ENCODE peak calls at places on chromosome 15, in ten cellular contexts. J is T-helper 17 cell; H is AG04450; Y is left cardiac atrium; N is RCC 7860; D is natural killer cell; P is T-helper 2 cell treated with Interferon-gamma antibody and Interleukin-4, amounts not matched to agents 5 μg/mL and 100 μg/mL, for 36 hours; S is retina; F is GDM1; V is NCI-H2081. G is an unnamed sample.

GRCh38 chr15:83292317-83292716 is 7.9 kb upstream of the BNC1 start:
- DNase-seq in J (no peak), H (no peak), N (peak), V (no peak), S (no peak), F (no peak), Y (no peak), D (no peak), P (no peak), G (no peak)

GRCh38 chr15:45157056-45157455 is 27.3 kb downstream of the DUOX1 start:
- DNase-seq in P (no peak), D (no peak), N (no peak), S (no peak), V (no peak), J (no peak), Y (no peak), F (no peak), H (peak), G (no peak)

GRCh38 chr15:91940466-91941381 is 87.2 kb downstream of the SLCO3A1 start:
- DNase-seq in F (no peak), Y (no peak), P (peak), D (no peak), N (no peak), V (peak), J (no peak), H (no peak), S (no peak), G (no peak)

GRCh38 chr15:41794081-41794480 is 19.8 kb downstream of the MAPKBP1 start:
- DNase-seq in S (no peak), N (no peak), J (no peak), V (no peak), D (no peak), H (no peak), P (no peak), F (no peak), Y (no peak), G (no peak)

GRCh38 chr15:85477061-85477460 is 96.7 kb downstream of the AKAP13 start:
- DNase-seq in N (no peak), V (no peak), J (no peak), S (no peak), P (no peak), D (no peak), Y (no peak), F (no peak), H (no peak), G (no peak)

GRCh38 chr15:27842526-27842925 is 256.6 kb downstream of the OCA2 start:
- DNase-seq in D (no peak), J (no peak), V (no peak), P (no peak), Y (no peak), F (no peak), H (no peak), S (no peak), N (peak), G (no peak)

GRCh38 chr15:40340038-40340739 is 550 bp downstream of the CCDC9B start:
- DNase-seq in Y (peak), V (peak), F (no peak), H (no peak), N (peak), S (no peak), D (no peak), P (no peak), J (no peak), G (no peak)

GRCh38 chr15:63440756-63441155 is 59.1 kb upstream of the CA12 start:
- DNase-seq in F (no peak), S (no peak), P (no peak), J (no peak), D (no peak), V (no peak), Y (no peak), N (no peak), H (no peak), G (no peak)

GRCh38 chr15:99504071-99504822 is 61.5 kb upstream of the MEF2A start:
- DNase-seq in F (peak), P (peak), Y (no peak), N (no peak), V (no peak), S (no peak), D (no peak), H (no peak), J (no peak), G (no peak)

GRCh38 chr15:32840481-32841245 is 122.9 kb downstream of the GREM1 start:
- DNase-seq in H (no peak), J (no peak), S (no peak), F (no peak), D (no peak), N (no peak), P (no peak), Y (no peak), V (no peak), G (no peak)

GRCh38 chr15:77502379-77503095 is 81.8 kb downstream of the HMG20A start:
- DNase-seq in V (no peak), D (no peak), H (no peak), P (no peak), N (no peak), S (no peak), F (no peak), Y (no peak), J (no peak), G (no peak)

GRCh38 chr15:77002436-77002835 is 7.5 kb downstream of the PSTPIP1 start:
- DNase-seq in F (no peak), N (no peak), Y (no peak), P (no peak), J (no peak), H (no peak), V (no peak), S (no peak), D (no peak), G (no peak)

GRCh38 chr15:94230886-94231727 is at the start of gene MCTP2:
- DNase-seq in Y (peak), P (peak), H (peak), V (peak), D (peak), N (peak), S (peak), J (peak), F (peak), G (no peak)

GRCh38 chr15:34651962-34652725 is 68.7 kb upstream of the GOLGA8B start:
- DNase-seq in H (no peak), D (no peak), V (no peak), F (no peak), N (no peak), J (no peak), P (no peak), S (no peak), Y (no peak), G (no peak)

GRCh38 chr15:69468241-69469121 is 15.9 kb downstream of the RPLP1 start:
- DNase-seq in F (peak), D (peak), P (peak), N (peak), Y (no peak), S (peak), J (peak), V (peak), H (peak), G (no peak)

GRCh38 chr15:64507293-64507802 is 47.0 kb downstream of the ZNF609 start:
- DNase-seq in V (no peak), D (no peak), H (peak), S (peak), F (peak), P (peak), Y (peak), N (peak), J (no peak), G (no peak)

GRCh38 chr15:51776952-51777574 is 25.7 kb downstream of the TMOD2 start:
- DNase-seq in F (peak), H (peak), V (peak), N (peak), Y (peak), D (peak), P (peak), J (peak), S (peak), G (no peak)

GRCh38 chr15:67433495-67434099 is 87.3 kb upstream of the C15orf61 start:
- DNase-seq in V (peak), Y (peak), J (no peak), S (peak), H (peak), F (peak), D (no peak), N (peak), P (no peak), G (no peak)

GRCh38 chr15:71055461-71055860 is 59.8 kb upstream of the THSD4 start:
- DNase-seq in J (no peak), D (no peak), H (no peak), F (no peak), P (no peak), Y (no peak), V (no peak), N (no peak), S (no peak), G (no peak)

GRCh38 chr15:83209333-83209732 is 1.7 kb upstream of the HDGFL3 start:
- DNase-seq in F (no peak), J (no peak), S (peak), D (no peak), P (no peak), V (no peak), Y (no peak), H (no peak), N (no peak), G (no peak)

GRCh38 chr15:49621327-49622210 is 721 bp downstream of the DTWD1 start:
- DNase-seq in P (no peak), F (no peak), N (no peak), D (no peak), J (no peak), H (no peak), S (no peak), Y (no peak), V (no peak), G (no peak)

GRCh38 chr15:27481768-27482167 is 510.8 kb downstream of the GABRG3 start:
- DNase-seq in V (no peak), Y (no peak), S (no peak), H (no peak), J (no peak), D (no peak), F (no peak), P (no peak), N (no peak), G (no peak)

GRCh38 chr15:67068724-67069400 is 3.5 kb downstream of the SMAD3 start:
- DNase-seq in D (no peak), H (no peak), Y (no peak), N (peak), J (no peak), V (no peak), F (no peak), P (no peak), S (no peak), G (no peak)

GRCh38 chr15:94230436-94230885 is 900 bp upstream of the MCTP2 start:
- DNase-seq in V (no peak), P (no peak), H (no peak), J (no peak), F (no peak), S (no peak), D (no peak), N (no peak), Y (no peak), G (no peak)

GRCh38 chr15:40776537-40777141 is 6.9 kb downstream of the C15orf62 start:
- DNase-seq in F (no peak), P (no peak), V (no peak), Y (no peak), D (peak), J (no peak), N (no peak), S (no peak), H (no peak), G (no peak)

GRCh38 chr15:78838480-78838879 is 27.2 kb upstream of the ADAMTS7 start:
- DNase-seq in V (no peak), Y (no peak), P (no peak), J (no peak), D (no peak), F (no peak), H (no peak), N (no peak), S (no peak), G (no peak)

GRCh38 chr15:89912145-89912673 is 543 bp downstream of the ARPIN start:
- DNase-seq in F (no peak), N (no peak), P (no peak), V (no peak), H (no peak), J (no peak), Y (peak), D (no peak), S (peak), G (no peak)

GRCh38 chr15:59532770-59533379 is 78.7 kb upstream of the GCNT3 start:
- DNase-seq in P (no peak), N (peak), V (peak), F (peak), S (peak), Y (peak), J (no peak), H (peak), D (no peak), G (no peak)

GRCh38 chr15:58770519-58770856 is 614 bp upstream of the MINDY2 start:
- DNase-seq in F (no peak), V (no peak), P (no peak), S (no peak), Y (no peak), J (no peak), H (peak), D (no peak), N (peak), G (no peak)

GRCh38 chr15:45871121-45871855 is 236.5 kb downstream of the SQOR start:
- DNase-seq in D (no peak), H (no peak), P (no peak), V (no peak), N (no peak), F (no peak), S (no peak), Y (no peak), J (no peak), G (no peak)

GRCh38 chr15:69610264-69610663 is 157.6 kb downstream of the RPLP1 start:
- DNase-seq in H (no peak), N (no peak), D (no peak), P (no peak), F (peak), Y (no peak), J (no peak), S (no peak), V (no peak), G (peak)

GRCh38 chr15:73686781-73687256 is 2.6 kb downstream of the CD276 start:
- DNase-seq in J (no peak), S (no peak), H (peak), P (no peak), D (no peak), V (no peak), N (peak), Y (peak), F (no peak), G (no peak)

GRCh38 chr15:22956980-22957264 is 23.2 kb downstream of the CYFIP1 start:
- DNase-seq in V (no peak), H (no peak), J (no peak), S (no peak), Y (no peak), N (no peak), D (no peak), F (no peak), P (no peak), G (peak)

GRCh38 chr15:81475471-81475870 is 101.5 kb upstream of the TMC3 start:
- DNase-seq in D (no peak), N (no peak), P (no peak), V (no peak), S (no peak), Y (no peak), F (no peak), J (no peak), H (no peak), G (no peak)